ENCODE peak calls at places on chromosomes 13 and 19, in ten cellular contexts. C, N, P, M, J, Q, G, L, R and V are unnamed samples.

GRCh38 chr19:38263696-38264485 is 482 bp upstream of the SPINT2 start:
- DNase-seq in C (peak), N (peak), P (no peak), M (no peak), J (peak), Q (no peak), G (no peak), L (no peak), R (no peak), V (peak)

GRCh38 chr13:114049026-114049425 is 75.2 kb upstream of the C13orf46 start:
- DNase-seq in C (no peak), N (peak), P (no peak), M (no peak), J (no peak), Q (no peak), G (no peak), L (no peak), R (no peak), V (no peak)

GRCh38 chr13:74105871-74106270 is 28.3 kb downstream of the KLF12 start:
- DNase-seq in C (no peak), N (no peak), P (no peak), M (no peak), J (no peak), Q (no peak), G (no peak), L (no peak), R (no peak), V (no peak)

GRCh38 chr13:29901714-29902631 is 51.6 kb upstream of the UBL3 start:
- DNase-seq in C (no peak), N (peak), P (no peak), M (no peak), J (no peak), Q (no peak), G (no peak), L (peak), R (peak), V (no peak)

GRCh38 chr13:30739646-30740642 is 4.6 kb downstream of the ALOX5AP start:
- DNase-seq in C (no peak), N (no peak), P (no peak), M (no peak), J (no peak), Q (no peak), G (no peak), L (no peak), R (no peak), V (no peak)

GRCh38 chr13:48859168-48860105 is 116.3 kb upstream of the FNDC3A start:
- DNase-seq in C (no peak), N (peak), P (no peak), M (no peak), J (peak), Q (no peak), G (no peak), L (no peak), R (no peak), V (no peak)

GRCh38 chr13:22001336-22001735 is 330.5 kb downstream of the FGF9 start:
- DNase-seq in C (no peak), N (no peak), P (no peak), M (no peak), J (no peak), Q (no peak), G (no peak), L (no peak), R (no peak), V (no peak)

GRCh38 chr19:29620931-29621351 is 14.9 kb downstream of the POP4 start:
- DNase-seq in C (no peak), N (peak), P (no peak), M (no peak), J (no peak), Q (no peak), G (no peak), L (no peak), R (no peak), V (peak)

GRCh38 chr19:2552859-2553258 is 76.9 kb downstream of the GADD45B start:
- DNase-seq in C (no peak), N (peak), P (no peak), M (no peak), J (no peak), Q (no peak), G (no peak), L (no peak), R (peak), V (no peak)

GRCh38 chr19:40862785-40863184 is 12.5 kb upstream of the CYP2A6 start:
- DNase-seq in C (no peak), N (no peak), P (no peak), M (no peak), J (no peak), Q (no peak), G (no peak), L (no peak), R (no peak), V (no peak)

GRCh38 chr13:29733069-29733700 is 117.2 kb downstream of the UBL3 start:
- DNase-seq in C (no peak), N (no peak), P (no peak), M (no peak), J (no peak), Q (no peak), G (no peak), L (no peak), R (no peak), V (no peak)

GRCh38 chr19:13842294-13843103 is 34.4 kb upstream of the NANOS3 start:
- DNase-seq in C (no peak), N (peak), P (no peak), M (peak), J (no peak), Q (peak), G (peak), L (peak), R (peak), V (peak)

GRCh38 chr19:52535831-52536800 is 8.6 kb downstream of the ZNF808 start:
- DNase-seq in C (peak), N (peak), P (no peak), M (peak), J (peak), Q (peak), G (peak), L (peak), R (peak), V (peak)

GRCh38 chr13:21741396-21741795 is 70.5 kb downstream of the FGF9 start:
- DNase-seq in C (no peak), N (no peak), P (no peak), M (no peak), J (no peak), Q (no peak), G (no peak), L (no peak), R (no peak), V (no peak)

GRCh38 chr13:63578796-63579195 is 2163.1 kb upstream of the PCDH20 start:
- DNase-seq in C (no peak), N (no peak), P (no peak), M (no peak), J (no peak), Q (no peak), G (no peak), L (no peak), R (no peak), V (no peak)

GRCh38 chr13:112859817-112860190 is 109.2 kb upstream of the MCF2L start:
- DNase-seq in C (no peak), N (no peak), P (no peak), M (no peak), J (no peak), Q (no peak), G (no peak), L (no peak), R (no peak), V (no peak)

GRCh38 chr19:6210721-6211600 is 68.8 kb downstream of the MLLT1 start:
- DNase-seq in C (no peak), N (no peak), P (no peak), M (no peak), J (no peak), Q (no peak), G (no peak), L (no peak), R (no peak), V (no peak)

GRCh38 chr19:20359933-20360720 is 193.1 kb downstream of the ZNF486 start:
- DNase-seq in C (peak), N (no peak), P (no peak), M (no peak), J (peak), Q (peak), G (no peak), L (no peak), R (no peak), V (no peak)
- TF ChIP-seq CTCF in C (peak), N (no peak), P (peak), M (no peak), J (peak), Q (no peak), G (no peak), L (peak), R (peak), V (no peak)

GRCh38 chr13:78830508-78830907 is 171.6 kb upstream of the OBI1 start:
- DNase-seq in C (no peak), N (no peak), P (no peak), M (no peak), J (no peak), Q (peak), G (no peak), L (no peak), R (no peak), V (no peak)
- H3K27ac ChIP-seq in C (no peak), N (no peak), P (no peak), M (no peak), J (no peak), Q (no peak), G (no peak), L (no peak), R (no peak), V (no peak)

DNA sequence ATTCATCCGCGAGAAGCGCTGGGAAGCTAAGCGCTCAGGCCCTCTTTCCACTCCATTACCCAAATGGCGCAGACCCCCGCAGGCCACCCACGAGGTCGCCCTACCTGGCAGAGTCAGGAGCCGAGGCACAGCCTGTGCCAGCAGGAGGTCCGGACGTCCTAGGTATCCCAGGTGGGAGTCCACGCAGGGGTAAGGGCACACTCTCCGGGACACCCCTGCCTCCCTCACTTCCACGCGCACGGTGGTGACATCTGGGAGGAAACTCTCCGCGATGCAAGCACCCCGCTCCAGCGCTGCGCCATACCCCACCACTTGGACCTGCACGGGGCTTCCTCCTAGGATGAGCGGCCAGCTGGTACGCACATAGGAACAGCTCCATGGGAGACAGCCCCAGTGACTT is 95.1 kb upstream of the ARHGEF7 start:
- DNase-seq in C (no peak), N (no peak), P (no peak), M (no peak), J (no peak), Q (no peak), G (no peak), L (no peak), R (no peak), V (no peak)
- TF ChIP-seq CTCF in C (no peak), N (no peak), P (no peak), M (no peak), J (no peak), Q (no peak), G (no peak), L (no peak), R (no peak), V (no peak)

GRCh38 chr13:98298599-98298998 is 121.5 kb upstream of the RNF113B start:
- DNase-seq in C (no peak), N (no peak), P (no peak), M (no peak), J (no peak), Q (no peak), G (no peak), L (no peak), R (no peak), V (no peak)

GRCh38 chr13:98299954-98300350 is 122.9 kb upstream of the RNF113B start:
- DNase-seq in C (no peak), N (no peak), P (no peak), M (no peak), J (no peak), Q (no peak), G (no peak), L (no peak), R (no peak), V (no peak)

GRCh38 chr13:98301721-98302120 is 124.7 kb upstream of the RNF113B start:
- DNase-seq in C (no peak), N (no peak), P (no peak), M (no peak), J (no peak), Q (no peak), G (no peak), L (no peak), R (no peak), V (no peak)

GRCh38 chr13:98299243-98299953 is 122.3 kb upstream of the RNF113B start:
- DNase-seq in C (no peak), N (no peak), P (no peak), M (no peak), J (no peak), Q (no peak), G (no peak), L (no peak), R (no peak), V (no peak)

GRCh38 chr13:98300956-98301641 is 124.0 kb upstream of the RNF113B start:
- DNase-seq in C (no peak), N (no peak), P (peak), M (no peak), J (no peak), Q (no peak), G (no peak), L (no peak), R (no peak), V (no peak)
- H3K27ac ChIP-seq in C (no peak), N (peak), P (peak), M (peak), J (no peak), Q (no peak), G (no peak), L (peak), R (no peak), V (no peak)

GRCh38 chr19:11555246-11555645 is 3.8 kb downstream of the ELOF1 start:
- DNase-seq in C (no peak), N (no peak), P (no peak), M (no peak), J (no peak), Q (no peak), G (no peak), L (no peak), R (no peak), V (no peak)

GRCh38 chr19:11563530-11563929 is 4.5 kb upstream of the ELOF1 start:
- DNase-seq in C (no peak), N (no peak), P (no peak), M (no peak), J (no peak), Q (no peak), G (no peak), L (no peak), R (no peak), V (no peak)

GRCh38 chr19:11560404-11560988 is 1.5 kb upstream of the ELOF1 start:
- DNase-seq in C (no peak), N (peak), P (peak), M (no peak), J (peak), Q (peak), G (no peak), L (no peak), R (no peak), V (no peak)

GRCh38 chr19:11556634-11557420 is 2.2 kb downstream of the ELOF1 start:
- DNase-seq in C (no peak), N (no peak), P (no peak), M (no peak), J (no peak), Q (no peak), G (no peak), L (no peak), R (no peak), V (no peak)

DNA sequence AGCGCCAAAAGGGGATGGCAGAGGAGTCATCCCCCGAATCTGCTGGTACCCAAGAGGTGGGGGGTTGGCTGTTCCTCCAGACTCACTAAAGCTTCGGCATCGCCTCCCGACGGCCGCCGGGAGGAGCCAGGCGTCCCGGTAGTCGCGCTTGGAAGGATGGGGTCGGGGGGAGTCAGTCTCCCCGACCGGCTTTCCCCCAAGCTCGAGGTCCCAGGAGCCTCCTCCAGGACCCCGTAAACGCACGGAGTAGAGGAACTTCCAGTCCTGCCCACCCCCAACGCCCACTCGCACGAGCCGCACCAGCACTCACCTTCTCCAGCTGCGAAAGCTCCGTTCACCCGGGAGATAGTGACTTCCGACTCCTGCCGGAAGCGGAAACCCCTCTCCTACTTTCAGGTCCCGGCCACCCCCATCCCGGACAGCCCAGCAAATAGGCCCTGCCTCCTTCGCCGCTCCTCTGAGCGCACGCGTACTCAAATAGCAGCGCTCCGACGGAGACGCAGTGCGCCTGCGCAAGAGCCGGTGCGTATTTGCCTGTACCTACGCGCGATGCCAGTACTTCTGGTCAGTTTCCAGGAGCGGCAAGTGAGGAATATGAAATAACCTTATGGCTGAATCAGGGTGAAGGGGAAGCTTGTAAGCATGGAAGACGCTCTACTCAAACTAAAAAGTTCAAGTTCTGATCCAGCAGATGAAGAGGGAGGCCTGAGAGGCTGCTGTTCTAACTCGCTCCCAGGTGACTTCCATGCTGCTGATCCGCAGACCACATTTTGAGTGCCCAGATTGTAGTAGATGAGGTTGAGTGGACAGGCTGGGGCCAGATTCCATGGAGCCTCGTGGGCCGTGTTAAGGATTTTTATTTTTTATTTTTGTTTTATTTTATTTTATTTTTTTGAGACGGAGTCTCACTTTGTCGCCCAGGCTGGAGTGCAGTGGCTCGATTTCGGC is at the start of gene ELOF1:
- DNase-seq in C (peak), N (peak), P (peak), M (peak), J (peak), Q (peak), G (peak), L (peak), R (peak), V (peak)
- TF ChIP-seq CTCF in C (no peak), N (peak), P (no peak), M (no peak), J (peak), Q (peak), G (peak), L (no peak), R (peak), V (no peak)

DNA sequence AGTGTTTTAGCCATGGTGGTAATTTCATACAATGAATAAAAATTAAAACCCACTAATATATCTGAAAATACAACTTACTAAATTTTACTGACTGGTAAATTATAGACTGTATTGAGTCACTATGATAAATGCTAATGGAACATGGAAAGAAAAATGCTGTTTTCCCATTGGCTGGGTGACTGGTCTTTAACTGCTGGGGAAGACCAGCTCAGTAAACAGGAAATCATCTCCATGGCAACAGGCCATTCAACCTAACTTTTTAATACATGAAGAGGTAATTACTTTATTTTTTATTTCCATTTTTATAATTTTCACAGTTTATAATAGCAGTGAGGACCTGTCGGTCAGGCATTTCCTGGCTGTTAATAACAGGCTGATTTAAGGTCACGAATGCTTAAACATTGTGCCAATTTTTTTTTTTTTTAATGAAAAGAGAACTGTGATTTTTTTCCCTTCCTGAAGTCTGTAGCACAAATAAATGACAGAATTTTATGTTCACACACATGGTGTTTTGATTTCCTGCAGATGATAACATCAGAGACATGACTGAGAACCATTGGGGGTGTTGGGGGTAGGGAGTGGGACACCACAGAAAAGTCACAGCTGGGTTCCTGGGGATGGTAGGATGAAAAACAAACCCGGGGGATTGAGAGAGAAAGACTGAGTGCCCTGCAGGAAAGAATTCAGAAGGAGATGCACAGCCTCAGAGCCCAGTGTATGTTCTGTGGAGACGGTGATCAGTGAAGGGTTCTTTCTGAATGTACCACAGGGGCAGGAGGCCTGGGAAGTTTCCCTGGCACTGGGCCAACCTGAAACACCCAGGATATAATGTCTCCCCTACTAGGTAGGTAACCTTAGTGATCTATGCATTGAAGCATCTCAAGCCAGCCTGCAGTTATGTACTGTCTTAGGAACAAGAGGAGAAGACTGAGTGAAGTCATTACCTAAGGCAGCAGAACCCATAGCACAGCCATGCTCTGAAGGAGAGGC is 297.1 kb downstream of the COG6 start:
- DNase-seq in C (no peak), N (no peak), P (no peak), M (no peak), J (peak), Q (no peak), G (no peak), L (no peak), R (no peak), V (no peak)
- H3K27ac ChIP-seq in C (no peak), N (no peak), P (no peak), M (no peak), J (no peak), Q (no peak), G (no peak), L (no peak), R (peak), V (no peak)

DNA sequence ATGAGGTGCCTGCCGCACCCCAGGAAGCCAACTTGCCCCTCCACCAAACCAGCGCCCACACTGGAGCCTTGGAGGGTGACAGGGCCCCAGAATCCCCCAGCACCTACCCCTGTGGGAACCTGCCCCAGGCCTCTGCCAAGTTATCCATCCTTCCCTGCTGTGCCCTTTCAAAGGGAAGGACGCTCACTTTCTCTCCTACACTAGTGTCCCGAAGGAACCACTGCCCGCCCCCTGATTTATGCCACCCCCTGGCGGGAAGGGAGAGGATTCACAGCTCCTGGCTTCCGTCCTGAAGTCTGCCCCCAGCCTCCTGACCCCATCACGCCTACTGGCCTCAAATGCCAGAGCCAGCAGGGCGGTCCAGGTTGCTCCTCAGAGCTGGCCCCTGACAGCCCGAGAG is 1.4 kb downstream of the EVI5L start:
- DNase-seq in C (peak), N (peak), P (no peak), M (no peak), J (peak), Q (peak), G (no peak), L (no peak), R (no peak), V (no peak)
- TF ChIP-seq CTCF in C (peak), N (peak), P (no peak), M (peak), J (peak), Q (peak), G (no peak), L (no peak), R (no peak), V (no peak)

DNA sequence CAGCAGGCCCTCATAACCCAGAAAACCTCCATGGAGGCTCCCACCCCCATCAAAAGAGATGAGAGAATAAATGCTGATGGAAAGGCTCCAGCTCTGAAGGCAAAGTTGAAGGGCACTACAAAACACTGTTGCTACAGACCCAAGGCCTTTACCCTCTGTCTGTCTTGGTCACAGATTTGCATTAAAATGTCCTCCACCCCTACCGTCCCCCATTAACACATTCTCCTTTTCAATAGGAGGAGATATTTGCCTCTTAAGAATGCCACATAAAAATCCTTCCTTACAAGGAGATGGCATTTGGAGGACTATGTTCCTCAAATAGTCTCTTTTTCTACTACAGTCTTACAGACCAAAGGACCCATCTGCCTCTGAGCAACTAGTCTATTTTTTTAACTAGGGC is 361.5 kb downstream of the ENOX1 start:
- DNase-seq in C (no peak), N (no peak), P (no peak), M (no peak), J (peak), Q (no peak), G (no peak), L (no peak), R (no peak), V (no peak)
- H3K27ac ChIP-seq in C (no peak), N (no peak), P (no peak), M (no peak), J (peak), Q (no peak), G (no peak), L (no peak), R (no peak), V (no peak)

GRCh38 chr19:54179921-54180452 is 7.0 kb upstream of the TMC4 start:
- DNase-seq in C (peak), N (peak), P (no peak), M (no peak), J (peak), Q (peak), G (no peak), L (no peak), R (no peak), V (no peak)
- TF ChIP-seq CTCF in C (peak), N (peak), P (no peak), M (no peak), J (peak), Q (peak), G (no peak), L (no peak), R (peak), V (no peak)